ENCODE peak calls at places on chromosomes 1 and 21, in seven cellular contexts. Y is fibroblast of gingiva; E is AG08396; G is NCI-H146; L is AG20443; J is stimulated activated naive CD8-positive, alpha-beta T cell treated with anti-CD3 and anti-CD28 coated beads, Interleukin-15, Interleukin-2, amounts not matched to agents 100 U/mL and 50 U/mL, for 24 hours; M is stimulated activated CD4-positive, alpha-beta T cell treated with anti-CD3 and anti-CD28 coated beads, Interleukin-4, amount 100 ng/mL, for 24 hours. U is an unnamed sample.

GRCh38 chr1:221336141-221336540 is 405.7 kb downstream of the DUSP10 start:
- DNase-seq in Y (peak; percentile 63), E (peak; percentile 27), G (no peak), L (peak; percentile 55), J (no peak), M (no peak), U (no peak)

GRCh38 chr1:236027096-236027495 is 37.8 kb downstream of the NID1 start:
- DNase-seq in Y (no peak), E (no peak), G (no peak), L (no peak), J (no peak), M (no peak), U (no peak)

GRCh38 chr1:231192620-231193163 is 30.8 kb downstream of the TRIM67 start:
- DNase-seq in Y (no peak), E (no peak), G (no peak), L (no peak), J (no peak), M (no peak), U (no peak)

GRCh38 chr1:201740086-201740541 is 88.8 kb upstream of the IPO9 start:
- DNase-seq in Y (no peak), E (no peak), G (no peak), L (no peak), J (no peak), M (no peak), U (no peak)

GRCh38 chr1:204314209-204314892 is 45.4 kb downstream of the PLEKHA6 start:
- DNase-seq in Y (no peak), E (no peak), G (peak; percentile 88), L (no peak), J (no peak), M (no peak), U (no peak)

GRCh38 chr1:224502459-224503160 is 68.0 kb upstream of the WDR26 start:
- DNase-seq in Y (no peak), E (no peak), G (peak; percentile 91), L (no peak), J (no peak), M (no peak), U (no peak)

GRCh38 chr1:30342535-30343141 is 380.7 kb downstream of the MATN1 start:
- DNase-seq in Y (no peak), E (no peak), G (no peak), L (no peak), J (no peak), M (no peak), U (no peak)

GRCh38 chr1:203440780-203441179 is 34.8 kb upstream of the PRELP start:
- DNase-seq in Y (peak; percentile 74), E (peak; percentile 79), G (peak; percentile 51), L (peak; percentile 88), J (no peak), M (no peak), U (no peak)

GRCh38 chr21:22421416-22422190 is 1423.4 kb downstream of the NCAM2 start:
- DNase-seq in Y (no peak), E (no peak), G (no peak), L (no peak), J (no peak), M (no peak), U (no peak)

GRCh38 chr1:18947570-18947969 is 8.9 kb downstream of the IFFO2 start:
- DNase-seq in Y (no peak), E (no peak), G (no peak), L (no peak), J (no peak), M (no peak), U (no peak)

GRCh38 chr1:234212764-234213406 is 160.4 kb upstream of the COA6 start:
- DNase-seq in Y (no peak), E (peak; percentile 6), G (peak; percentile 21), L (no peak), J (peak; percentile 36), M (peak; percentile 54), U (peak; percentile 35)

GRCh38 chr1:207404849-207405525 is 49.1 kb upstream of the CR2 start:
- DNase-seq in Y (peak; percentile 70), E (peak; percentile 60), G (peak; percentile 46), L (peak; percentile 68), J (no peak), M (no peak), U (no peak)

GRCh38 chr21:42362198-42362597 is 4.1 kb downstream of the TFF1 start:
- DNase-seq in Y (no peak), E (no peak), G (no peak), L (no peak), J (no peak), M (no peak), U (no peak)

GRCh38 chr1:22794691-22795090 is 84.1 kb downstream of the EPHB2 start:
- DNase-seq in Y (no peak), E (peak; percentile 42), G (no peak), L (peak; percentile 63), J (no peak), M (no peak), U (no peak)

GRCh38 chr1:160108888-160109662 is 6.5 kb upstream of the ATP1A2 start:
- DNase-seq in Y (peak; percentile 45), E (peak; percentile 52), G (peak; percentile 7), L (peak; percentile 67), J (peak; percentile 52), M (peak; percentile 54), U (peak; percentile 35)

GRCh38 chr1:38140025-38140487 is 93.5 kb upstream of the POU3F1 start:
- DNase-seq in Y (no peak), E (peak; percentile 41), G (no peak), L (no peak), J (no peak), M (no peak), U (no peak)

GRCh38 chr21:35222541-35222941 is 173.4 kb upstream of the RUNX1 start:
- DNase-seq in Y (no peak), E (no peak), G (no peak), L (no peak), J (peak; percentile 67), M (peak; percentile 42), U (peak; percentile 53)

GRCh38 chr1:205812271-205812877 is 624 bp downstream of the SLC41A1 start:
- DNase-seq in Y (peak; percentile 5), E (peak; percentile 46), G (peak; percentile 42), L (peak; percentile 39), J (peak; percentile 29), M (peak; percentile 12), U (peak; percentile 22)

GRCh38 chr1:165352109-165352441 is 4.4 kb downstream of the LMX1A start:
- DNase-seq in Y (no peak), E (no peak), G (no peak), L (no peak), J (no peak), M (no peak), U (no peak)

GRCh38 chr1:223175633-223176032 is 32.6 kb upstream of the TLR5 start:
- DNase-seq in Y (no peak), E (no peak), G (no peak), L (no peak), J (no peak), M (no peak), U (no peak)

GRCh38 chr1:109595540-109595939 is 23.9 kb downstream of the GNAT2 start:
- DNase-seq in Y (peak; percentile 14), E (no peak), G (no peak), L (no peak), J (no peak), M (no peak), U (no peak)

GRCh38 chr1:109906160-109906838 is 4.3 kb upstream of the CSF1 start:
- DNase-seq in Y (no peak), E (no peak), G (no peak), L (no peak), J (peak; percentile 57), M (peak; percentile 65), U (peak; percentile 74)

GRCh38 chr1:150302338-150302737 is 8.7 kb downstream of the MRPS21 start:
- DNase-seq in Y (no peak), E (no peak), G (no peak), L (no peak), J (no peak), M (no peak), U (no peak)

U was measured in activated CD4-positive, alpha-beta memory T cell treated with anti-CD3 and anti-CD28 coated beads, Interleukin-2, amount 10 ng/mL, durations not matched to agents 7 days and 5 days.